ENCODE peak calls at places on chromosomes 13 and 19, in four cellular contexts. One of them, this sample, is unnamed.
A peak's percentile ranks its signal among the peaks of the same experiment; 100 is the strongest.

GRCh38 chr13:98892821-98893220 is 85.0 kb downstream of the DOCK9 start:
- DNase-seq in heart right ventricle: no peak
- DNase-seq in fibroblast of lung: peak; percentile 14
- DNase-seq in MM.1S: no peak
- DNase-seq in this sample: no peak

GRCh38 chr13:54614729-54615128 is 1586.1 kb downstream of the OLFM4 start:
- DNase-seq in MM.1S: no peak
- DNase-seq in heart right ventricle: no peak
- DNase-seq in fibroblast of lung: no peak
- DNase-seq in this sample: no peak

GRCh38 chr19:1606138-1606651 is 933 bp upstream of the UQCR11 start:
- DNase-seq in heart right ventricle: no peak
- DNase-seq in MM.1S: no peak
- DNase-seq in fibroblast of lung: no peak
- DNase-seq in this sample: no peak

GRCh38 chr19:57293719-57294118 is 13.4 kb downstream of the ZNF460 start:
- DNase-seq in heart right ventricle: no peak
- DNase-seq in MM.1S: no peak
- DNase-seq in fibroblast of lung: no peak
- DNase-seq in this sample: no peak

GRCh38 chr13:26568132-26568815 is 10.8 kb downstream of the WASF3 start:
- DNase-seq in fibroblast of lung: no peak
- DNase-seq in heart right ventricle: no peak
- DNase-seq in MM.1S: no peak
- DNase-seq in this sample: no peak

GRCh38 chr19:1262687-1263123 is 6.4 kb upstream of the CIRBP start:
- DNase-seq in fibroblast of lung: no peak
- DNase-seq in heart right ventricle: no peak
- DNase-seq in MM.1S: no peak
- DNase-seq in this sample: peak; percentile 62

GRCh38 chr13:20332361-20333096 is 100.4 kb upstream of the GJB6 start:
- DNase-seq in heart right ventricle: no peak
- DNase-seq in fibroblast of lung: peak; percentile 18
- DNase-seq in MM.1S: no peak
- DNase-seq in this sample: no peak

GRCh38 chr13:29532136-29532535 is 63.4 kb downstream of the SLC7A1 start:
- DNase-seq in fibroblast of lung: no peak
- DNase-seq in heart right ventricle: no peak
- DNase-seq in MM.1S: no peak
- DNase-seq in this sample: no peak

GRCh38 chr13:48624858-48625257 is 28.9 kb upstream of the CYSLTR2 start:
- DNase-seq in MM.1S: no peak
- DNase-seq in heart right ventricle: no peak
- DNase-seq in fibroblast of lung: peak; percentile 50
- DNase-seq in this sample: no peak

GRCh38 chr13:74730556-74731331 is 596.5 kb upstream of the KLF12 start:
- DNase-seq in MM.1S: no peak
- DNase-seq in heart right ventricle: no peak
- DNase-seq in fibroblast of lung: no peak
- DNase-seq in this sample: no peak

GRCh38 chr13:28031220-28031903 is 42.9 kb upstream of the URAD start:
- DNase-seq in heart right ventricle: peak; percentile 16
- DNase-seq in MM.1S: no peak
- DNase-seq in fibroblast of lung: no peak
- DNase-seq in this sample: no peak

GRCh38 chr19:7509625-7510024 is 6.3 kb upstream of the ZNF358 start:
- DNase-seq in heart right ventricle: no peak
- DNase-seq in MM.1S: no peak
- DNase-seq in fibroblast of lung: no peak
- DNase-seq in this sample: no peak

GRCh38 chr13:61413572-61413971 is 2.1 kb downstream of the PCDH20 start:
- DNase-seq in heart right ventricle: no peak
- DNase-seq in MM.1S: no peak
- DNase-seq in fibroblast of lung: no peak
- DNase-seq in this sample: peak; percentile 30

GRCh38 chr19:5138606-5139594 is 170.0 kb downstream of the KDM4B start:
- DNase-seq in MM.1S: no peak
- DNase-seq in heart right ventricle: peak; percentile 57
- DNase-seq in fibroblast of lung: peak; percentile 20
- DNase-seq in this sample: no peak

GRCh38 chr13:103537616-103538015 is 471.4 kb upstream of the SLC10A2 start:
- DNase-seq in heart right ventricle: no peak
- DNase-seq in fibroblast of lung: no peak
- DNase-seq in MM.1S: no peak
- DNase-seq in this sample: no peak

GRCh38 chr13:100022798-100023197 is 41.2 kb downstream of the ZIC2 start:
- DNase-seq in fibroblast of lung: no peak
- DNase-seq in heart right ventricle: no peak
- DNase-seq in MM.1S: no peak
- DNase-seq in this sample: no peak

GRCh38 chr13:48983331-48983730 is 7.6 kb downstream of the FNDC3A start:
- DNase-seq in MM.1S: no peak
- DNase-seq in heart right ventricle: no peak
- DNase-seq in fibroblast of lung: no peak
- DNase-seq in this sample: no peak

GRCh38 chr13:109231853-109232252 is 554.5 kb downstream of the IRS2 start:
- DNase-seq in fibroblast of lung: peak; percentile 24
- DNase-seq in heart right ventricle: no peak
- DNase-seq in MM.1S: no peak
- DNase-seq in this sample: no peak

GRCh38 chr13:40508767-40509342 is 157.6 kb downstream of the FOXO1 start:
- DNase-seq in MM.1S: no peak
- DNase-seq in fibroblast of lung: no peak
- DNase-seq in heart right ventricle: no peak
- DNase-seq in this sample: no peak

GRCh38 chr19:5141278-5141925 is 172.5 kb downstream of the KDM4B start:
- DNase-seq in heart right ventricle: peak; percentile 8
- DNase-seq in fibroblast of lung: no peak
- DNase-seq in MM.1S: no peak
- DNase-seq in this sample: peak; percentile 50

GRCh38 chr13:97018029-97018819 is 23.9 kb upstream of the OXGR1 start:
- DNase-seq in heart right ventricle: no peak
- DNase-seq in fibroblast of lung: peak; percentile 75
- DNase-seq in MM.1S: peak; percentile 66
- DNase-seq in this sample: no peak

GRCh38 chr13:27186295-27186694 is 14.7 kb upstream of the USP12 start:
- DNase-seq in MM.1S: no peak
- DNase-seq in heart right ventricle: no peak
- DNase-seq in fibroblast of lung: no peak
- DNase-seq in this sample: no peak

GRCh38 chr19:4597975-4598671 is 38.6 kb upstream of the SEMA6B start:
- DNase-seq in fibroblast of lung: no peak
- DNase-seq in heart right ventricle: peak; percentile 52
- DNase-seq in MM.1S: peak; percentile 39
- DNase-seq in this sample: no peak

GRCh38 chr19:9456018-9456689 is 20.8 kb upstream of the ZNF266 start:
- DNase-seq in heart right ventricle: no peak
- DNase-seq in fibroblast of lung: no peak
- DNase-seq in MM.1S: peak; percentile 68
- DNase-seq in this sample: no peak

GRCh38 chr13:25371608-25372274 is at the start of gene ATP8A2:
- DNase-seq in heart right ventricle: no peak
- DNase-seq in MM.1S: no peak
- DNase-seq in fibroblast of lung: no peak
- DNase-seq in this sample: no peak

GRCh38 chr19:7333198-7334118 is 15.3 kb upstream of the ARHGEF18 start:
- DNase-seq in heart right ventricle: no peak
- DNase-seq in MM.1S: no peak
- DNase-seq in fibroblast of lung: no peak
- DNase-seq in this sample: no peak

GRCh38 chr13:84973661-84974060 is 825.6 kb downstream of the SLITRK6 start:
- DNase-seq in heart right ventricle: no peak
- DNase-seq in fibroblast of lung: no peak
- DNase-seq in MM.1S: no peak
- DNase-seq in this sample: no peak

GRCh38 chr13:50170447-50171037 is 155.3 kb downstream of the KCNRG start:
- DNase-seq in fibroblast of lung: peak; percentile 67
- DNase-seq in heart right ventricle: no peak
- DNase-seq in MM.1S: no peak
- DNase-seq in this sample: no peak

GRCh38 chr13:110307697-110308376 is 753 bp downstream of the COL4A2 start:
- DNase-seq in heart right ventricle: peak; percentile 38
- DNase-seq in MM.1S: no peak
- DNase-seq in fibroblast of lung: peak; percentile 59
- DNase-seq in this sample: no peak

GRCh38 chr13:113990321-113990837 is 16.5 kb upstream of the C13orf46 start:
- DNase-seq in MM.1S: no peak
- DNase-seq in fibroblast of lung: no peak
- DNase-seq in heart right ventricle: peak; percentile 1
- DNase-seq in this sample: no peak

GRCh38 chr13:113989585-113990300 is 15.9 kb upstream of the C13orf46 start:
- DNase-seq in heart right ventricle: no peak
- DNase-seq in MM.1S: no peak
- DNase-seq in fibroblast of lung: no peak
- DNase-seq in this sample: no peak

GRCh38 chr13:113992276-113993005 is 18.6 kb upstream of the C13orf46 start:
- DNase-seq in heart right ventricle: peak; percentile 13
- DNase-seq in MM.1S: no peak
- DNase-seq in fibroblast of lung: no peak
- DNase-seq in this sample: peak; percentile 11

GRCh38 chr13:113991676-113992179 is 17.9 kb upstream of the C13orf46 start:
- DNase-seq in fibroblast of lung: no peak
- DNase-seq in MM.1S: no peak
- DNase-seq in heart right ventricle: no peak
- DNase-seq in this sample: no peak

DNA sequence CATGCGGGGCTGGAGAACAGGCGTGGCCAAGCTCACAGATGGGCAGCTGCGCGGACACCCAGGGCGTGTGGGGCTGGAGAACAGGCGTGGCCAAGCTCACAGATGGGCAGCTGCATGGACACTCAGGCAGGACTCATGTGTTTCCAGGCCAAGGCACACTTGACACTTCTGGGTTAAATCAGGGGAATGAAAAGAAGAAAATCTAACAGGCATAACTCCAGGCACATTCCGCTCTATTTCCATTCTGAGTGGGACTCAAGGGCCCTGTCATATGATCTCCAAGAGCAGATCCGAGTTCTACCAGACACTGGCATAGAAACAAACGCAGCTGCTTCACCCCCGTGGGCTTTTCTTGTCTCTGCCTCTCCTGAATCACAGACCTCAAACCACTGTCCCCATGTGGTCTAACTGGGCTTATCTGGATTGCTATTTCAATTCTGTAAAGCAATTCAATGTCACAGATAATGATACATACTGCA is 17.4 kb upstream of the C13orf46 start:
- DNase-seq in heart right ventricle: peak; percentile 8
- DNase-seq in MM.1S: no peak
- DNase-seq in fibroblast of lung: no peak
- DNase-seq in this sample: peak; percentile 8
- H3K36me3 ChIP-seq in heart right ventricle: peaks cover 14% of the 10 kb centered on the region
- H3K36me3 ChIP-seq in MM.1S: peaks cover 13% of the 10 kb centered on the region
- H3K36me3 ChIP-seq in fibroblast of lung: peaks cover 20% of the 10 kb centered on the region
- H3K36me3 ChIP-seq in this sample: peaks cover 35% of the 10 kb centered on the region

GRCh38 chr19:23391239-23391638 is 4.0 kb downstream of the ZNF91 start:
- DNase-seq in heart right ventricle: no peak
- DNase-seq in fibroblast of lung: no peak
- DNase-seq in MM.1S: no peak
- DNase-seq in this sample: no peak

GRCh38 chr19:23392706-23393105 is 2.6 kb downstream of the ZNF91 start:
- DNase-seq in MM.1S: no peak
- DNase-seq in fibroblast of lung: no peak
- DNase-seq in heart right ventricle: no peak
- DNase-seq in this sample: no peak

GRCh38 chr19:23395041-23395721 is at the start of gene ZNF91:
- DNase-seq in heart right ventricle: peak; percentile 91
- DNase-seq in fibroblast of lung: peak; percentile 97
- DNase-seq in MM.1S: peak; percentile 82
- DNase-seq in this sample: peak; percentile 96

DNA sequence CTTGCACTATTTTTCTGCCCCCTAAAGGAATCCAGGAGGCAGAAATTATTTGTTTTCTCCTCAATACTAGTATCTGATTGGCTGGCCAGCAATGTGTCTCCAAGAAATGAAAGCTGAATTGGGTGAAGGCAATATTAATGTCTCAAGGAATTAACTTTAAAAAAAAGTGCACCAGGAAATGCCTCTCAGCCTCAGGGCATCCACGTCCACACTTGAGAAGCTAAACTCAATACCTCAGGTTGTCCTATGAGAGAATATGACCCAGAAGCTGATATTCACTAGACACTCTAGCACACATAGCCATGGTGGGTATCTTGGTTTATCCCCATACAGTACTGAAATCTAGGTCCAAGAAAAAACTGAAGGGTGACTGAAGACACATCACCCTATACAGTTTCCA is 2.1 kb downstream of the ZNF91 start:
- DNase-seq in fibroblast of lung: no peak
- DNase-seq in heart right ventricle: no peak
- DNase-seq in MM.1S: no peak
- DNase-seq in this sample: no peak
- H3K4me3 ChIP-seq in fibroblast of lung: no peak overlapping the region
- H3K4me3 ChIP-seq in heart right ventricle: no peak overlapping the region
- H3K4me3 ChIP-seq in MM.1S: no peak overlapping the region
- H3K4me3 ChIP-seq in this sample: peak overlapping the region; percentile 92

GRCh38 chr19:40758491-40758890 is 7.5 kb downstream of the SNRPA start:
- DNase-seq in fibroblast of lung: no peak
- DNase-seq in heart right ventricle: no peak
- DNase-seq in MM.1S: no peak
- DNase-seq in this sample: no peak

GRCh38 chr19:40763963-40764362 is 11.4 kb upstream of the MIA start:
- DNase-seq in fibroblast of lung: no peak
- DNase-seq in MM.1S: no peak
- DNase-seq in heart right ventricle: no peak
- DNase-seq in this sample: no peak

GRCh38 chr19:40759352-40759751 is 8.3 kb downstream of the SNRPA start:
- DNase-seq in fibroblast of lung: no peak
- DNase-seq in MM.1S: no peak
- DNase-seq in heart right ventricle: no peak
- DNase-seq in this sample: no peak

GRCh38 chr19:40762754-40763153 is 11.8 kb downstream of the SNRPA start:
- DNase-seq in heart right ventricle: no peak
- DNase-seq in fibroblast of lung: no peak
- DNase-seq in MM.1S: no peak
- DNase-seq in this sample: no peak
- H3K36me3 ChIP-seq in heart right ventricle: peaks cover 95% of the 10 kb centered on the region
- H3K36me3 ChIP-seq in fibroblast of lung: peaks cover 42% of the 10 kb centered on the region
- H3K36me3 ChIP-seq in MM.1S: peaks cover 35% of the 10 kb centered on the region
- H3K36me3 ChIP-seq in this sample: peaks cover 88% of the 10 kb centered on the region

DNA sequence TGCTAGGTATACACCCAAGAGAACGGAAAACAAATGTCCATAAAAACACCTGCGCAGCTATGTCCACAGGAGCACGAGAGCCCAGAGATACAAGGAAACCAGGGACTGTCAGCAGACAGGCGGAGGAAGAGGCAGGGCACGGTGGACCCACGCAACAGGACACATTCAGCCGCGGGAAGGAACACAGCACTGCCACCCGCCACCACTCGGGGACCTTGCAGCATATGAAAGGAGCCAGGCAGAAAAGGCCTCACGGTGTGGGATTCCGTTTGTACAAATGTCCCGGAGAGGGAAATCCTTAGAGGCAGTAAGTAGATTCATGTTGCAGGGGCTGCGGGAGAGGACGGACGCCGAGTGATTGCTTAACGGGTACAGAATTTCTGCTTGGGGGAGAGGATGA is 7.8 kb downstream of the HSPBP1 start:
- DNase-seq in fibroblast of lung: no peak
- DNase-seq in heart right ventricle: no peak
- DNase-seq in MM.1S: no peak
- DNase-seq in this sample: no peak
- H3K4me3 ChIP-seq in fibroblast of lung: no peak overlapping the region
- H3K4me3 ChIP-seq in heart right ventricle: no peak overlapping the region
- H3K4me3 ChIP-seq in MM.1S: no peak overlapping the region
- H3K4me3 ChIP-seq in this sample: no peak overlapping the region

This sample was measured in psoas muscle.